ENCODE peak calls at places on chromosomes 2 and 18, in ten cellular contexts. Y is tibial artery; P is WERI-Rb-1; N is stomach; I is adrenal gland; H is fibroblast of lung; U is transverse colon; A is esophagus muscularis mucosa; Q is pancreas; X is CD4-positive, CD25-positive, alpha-beta regulatory T cell. G is an unnamed sample.

GRCh38 chr18:9614401-9615279 is at the start of gene PPP4R1:
- DNase-seq in Y (peak; percentile 89), P (peak; percentile 84), N (peak; percentile 79), I (peak; percentile 79), H (peak; percentile 72), U (peak; percentile 81), A (peak; percentile 95), Q (peak; percentile 82), X (peak; percentile 76), G (peak; percentile 83)

GRCh38 chr2:6590442-6590841 is 275.3 kb downstream of the CMPK2 start:
- DNase-seq in Y (no peak), P (no peak), N (no peak), I (no peak), H (no peak), U (no peak), A (no peak), Q (no peak), X (no peak), G (no peak)

GRCh38 chr2:8469709-8470493 is 212.0 kb upstream of the ID2 start:
- DNase-seq in Y (peak; percentile 47), P (no peak), N (no peak), I (no peak), H (peak; percentile 36), U (no peak), A (no peak), Q (no peak), X (no peak), G (no peak)

GRCh38 chr2:177772529-177772928 is 300.0 kb downstream of the PDE11A start:
- DNase-seq in Y (no peak), P (no peak), N (no peak), I (no peak), H (peak; percentile 27), U (no peak), A (no peak), Q (no peak), X (peak; percentile 53), G (no peak)

GRCh38 chr2:1640301-1641135 is 103.8 kb downstream of the PXDN start:
- DNase-seq in Y (no peak), P (no peak), N (no peak), I (no peak), H (no peak), U (peak; percentile 43), A (no peak), Q (no peak), X (no peak), G (peak; percentile 28)

GRCh38 chr2:73035899-73036778 is 35.4 kb downstream of the SFXN5 start:
- DNase-seq in Y (no peak), P (peak; percentile 51), N (no peak), I (no peak), H (no peak), U (no peak), A (no peak), Q (no peak), X (no peak), G (no peak)

GRCh38 chr18:69838620-69839411 is 108.9 kb downstream of the CD226 start:
- DNase-seq in Y (no peak), P (no peak), N (no peak), I (no peak), H (no peak), U (no peak), A (no peak), Q (no peak), X (peak; percentile 23), G (no peak)

GRCh38 chr18:60292186-60292585 is 80.4 kb downstream of the MC4R start:
- DNase-seq in Y (no peak), P (no peak), N (no peak), I (no peak), H (no peak), U (no peak), A (no peak), Q (no peak), X (no peak), G (no peak)

GRCh38 chr2:201203916-201204654 is 21.1 kb downstream of the CASP10 start:
- DNase-seq in Y (no peak), P (no peak), N (no peak), I (peak; percentile 31), H (peak; percentile 3), U (no peak), A (no peak), Q (no peak), X (no peak), G (no peak)

GRCh38 chr2:126399001-126399400 is 257.0 kb upstream of the GYPC start:
- DNase-seq in Y (no peak), P (peak; percentile 34), N (no peak), I (no peak), H (no peak), U (no peak), A (no peak), Q (no peak), X (peak; percentile 29), G (no peak)

DNA sequence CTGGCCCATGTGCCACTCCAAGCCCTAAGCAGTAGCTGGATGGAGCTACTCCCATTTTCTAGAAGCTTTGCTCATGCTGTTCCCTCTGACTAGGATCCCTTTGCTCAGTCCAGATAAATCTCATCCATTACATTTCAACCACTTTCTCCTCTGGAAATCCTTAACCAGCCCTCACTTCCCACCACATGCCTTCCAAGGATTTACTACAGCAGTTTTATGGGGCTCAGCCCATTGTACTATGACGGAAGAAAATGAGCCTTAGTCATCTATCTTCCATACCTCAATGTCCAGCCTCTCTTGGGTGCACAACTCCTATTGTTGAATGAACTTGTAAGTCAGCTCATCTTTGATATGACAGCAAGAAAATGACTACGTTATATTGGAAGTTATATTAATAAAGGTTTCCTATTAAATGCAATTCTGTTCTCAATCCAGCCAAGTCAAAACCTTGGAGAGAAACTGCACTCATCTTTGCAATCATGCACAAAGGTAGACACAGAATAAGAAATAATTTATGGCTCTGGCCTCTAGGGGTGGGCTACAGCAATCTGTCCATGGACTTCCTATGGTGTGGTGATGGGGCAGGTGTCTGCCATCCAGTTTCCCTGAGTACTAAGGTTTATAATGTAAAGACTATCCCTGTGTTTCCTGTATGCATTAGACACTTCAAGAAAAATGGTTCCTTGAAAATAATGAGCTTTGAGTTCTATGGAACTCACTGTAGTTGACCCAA is 3.4 kb downstream of the B4GALT6 start:
- DNase-seq in Y (no peak), P (no peak), N (no peak), I (no peak), H (no peak), U (no peak), A (no peak), Q (no peak), X (peak; percentile 13), G (no peak)
- H3K4me3 ChIP-seq in Y (no peak overlapping the region), P (no peak overlapping the region), N (no peak overlapping the region), I (no peak overlapping the region), H (no peak overlapping the region), U (no peak overlapping the region), A (no peak overlapping the region), Q (no peak overlapping the region), X (no peak overlapping the region), G (no peak overlapping the region)

GRCh38 chr2:222292738-222293134 is 6.1 kb downstream of the PAX3 start:
- DNase-seq in Y (no peak), P (no peak), N (no peak), I (no peak), H (no peak), U (no peak), A (peak; percentile 64), Q (no peak), X (no peak), G (no peak)

GRCh38 chr2:222290691-222291484 is 7.9 kb downstream of the PAX3 start:
- DNase-seq in Y (no peak), P (peak; percentile 56), N (no peak), I (no peak), H (peak; percentile 84), U (no peak), A (peak; percentile 60), Q (no peak), X (no peak), G (no peak)

GRCh38 chr2:222292113-222292737 is 6.6 kb downstream of the PAX3 start:
- DNase-seq in Y (no peak), P (no peak), N (no peak), I (no peak), H (no peak), U (no peak), A (peak; percentile 83), Q (no peak), X (no peak), G (no peak)

GRCh38 chr2:222290371-222290690 is 8.5 kb downstream of the PAX3 start:
- DNase-seq in Y (no peak), P (no peak), N (no peak), I (no peak), H (no peak), U (no peak), A (peak; percentile 47), Q (no peak), X (no peak), G (no peak)

DNA sequence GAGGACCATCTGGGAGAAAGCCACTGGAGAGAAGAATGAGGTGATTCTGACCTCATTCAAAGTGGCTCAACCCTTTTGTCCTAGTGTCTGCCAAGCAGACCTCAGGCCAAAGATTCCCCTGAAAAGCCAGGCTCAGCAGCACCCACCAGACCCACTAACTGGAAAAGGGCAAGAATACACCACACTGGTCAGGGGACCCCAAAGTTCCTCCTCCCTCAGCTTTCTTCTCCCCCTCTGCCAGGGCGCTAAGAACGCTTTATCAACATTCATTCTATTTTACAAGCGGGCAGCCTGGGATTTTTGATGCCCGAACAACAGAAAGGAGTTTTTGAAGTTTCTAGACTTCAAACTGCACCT is 7.3 kb downstream of the PAX3 start:
- DNase-seq in Y (no peak), P (no peak), N (no peak), I (no peak), H (no peak), U (no peak), A (no peak), Q (no peak), X (no peak), G (no peak)
- H3K27me3 ChIP-seq in Y (peaks cover 73% of the 10 kb centered on the region), P (peaks cover 38% of the 10 kb centered on the region), N (peaks cover 97% of the 10 kb centered on the region), I (peaks cover 94% of the 10 kb centered on the region), H (peaks cover 59% of the 10 kb centered on the region), U (peaks cover 100% of the 10 kb centered on the region), A (peaks cover 100% of the 10 kb centered on the region), Q (peaks cover 8% of the 10 kb centered on the region), X (peaks cover 63% of the 10 kb centered on the region), G (peaks cover 100% of the 10 kb centered on the region)

GRCh38 chr2:232875256-232876070 is 5.4 kb downstream of the SNORC start:
- DNase-seq in Y (peak; percentile 45), P (peak; percentile 42), N (no peak), I (no peak), H (no peak), U (peak; percentile 45), A (no peak), Q (no peak), X (no peak), G (no peak)
- H3K4me3 ChIP-seq in Y (no peak overlapping the region), P (peak overlapping the region; percentile 68), N (peak overlapping the region; percentile 52), I (no peak overlapping the region), H (no peak overlapping the region), U (peak overlapping the region; percentile 62), A (peak overlapping the region; percentile 56), Q (no peak overlapping the region), X (no peak overlapping the region), G (peak overlapping the region; percentile 35)

GRCh38 chr2:4217737-4218136 is 514.4 kb downstream of the DCDC2C start:
- DNase-seq in Y (no peak), P (no peak), N (no peak), I (no peak), H (no peak), U (no peak), A (no peak), Q (no peak), X (no peak), G (no peak)

GRCh38 chr2:4219571-4219970 is 516.2 kb downstream of the DCDC2C start:
- DNase-seq in Y (no peak), P (no peak), N (no peak), I (no peak), H (no peak), U (no peak), A (no peak), Q (no peak), X (no peak), G (no peak)

GRCh38 chr2:4219121-4219520 is 515.7 kb downstream of the DCDC2C start:
- DNase-seq in Y (no peak), P (no peak), N (no peak), I (no peak), H (no peak), U (no peak), A (no peak), Q (no peak), X (no peak), G (no peak)

GRCh38 chr2:4214444-4215295 is 511.3 kb downstream of the DCDC2C start:
- DNase-seq in Y (no peak), P (no peak), N (no peak), I (no peak), H (no peak), U (no peak), A (no peak), Q (no peak), X (no peak), G (no peak)
- H3K27me3 ChIP-seq in Y (no peaks in the 10 kb centered on the region), P (no peaks in the 10 kb centered on the region), N (no peaks in the 10 kb centered on the region), I (no peaks in the 10 kb centered on the region), H (no peaks in the 10 kb centered on the region), U (no peaks in the 10 kb centered on the region), A (no peaks in the 10 kb centered on the region), Q (no peaks in the 10 kb centered on the region), X (no peaks in the 10 kb centered on the region), G (no peaks in the 10 kb centered on the region)